ENCODE peak calls at places on chromosomes 11 and 22, in four cellular contexts. N, I, Z and Y are unnamed samples.

GRCh38 chr22:25420471-25420924 is 144.0 kb upstream of the GRK3 start:
- DNase-seq in N (peak), I (no peak), Z (no peak), Y (no peak)

GRCh38 chr22:40345801-40346177 is 511 bp upstream of the ADSL start:
- DNase-seq in N (peak), I (no peak), Z (peak), Y (no peak)

GRCh38 chr11:832529-833113 is at the start of gene CD151:
- DNase-seq in N (no peak), I (no peak), Z (peak), Y (no peak)

GRCh38 chr11:31813961-31814868 is 3.1 kb upstream of the PAX6 start:
- DNase-seq in N (no peak), I (no peak), Z (no peak), Y (no peak)

GRCh38 chr22:40894417-40894816 is 32.5 kb upstream of the DNAJB7 start:
- DNase-seq in N (no peak), I (no peak), Z (no peak), Y (no peak)

GRCh38 chr11:105179542-105180278 is 40.1 kb upstream of the CARD18 start:
- DNase-seq in N (no peak), I (no peak), Z (no peak), Y (no peak)

GRCh38 chr11:109838034-109838433 is 255.2 kb upstream of the ZC3H12C start:
- DNase-seq in N (no peak), I (no peak), Z (no peak), Y (no peak)

GRCh38 chr11:128970598-128971190 is 28.0 kb upstream of the TP53AIP1 start:
- DNase-seq in N (no peak), I (no peak), Z (no peak), Y (no peak)

GRCh38 chr11:10032991-10033390 is 261.0 kb downstream of the SBF2 start:
- DNase-seq in N (no peak), I (no peak), Z (no peak), Y (no peak)

GRCh38 chr11:26234451-26234850 is 97.5 kb upstream of the ANO3 start:
- DNase-seq in N (no peak), I (no peak), Z (no peak), Y (no peak)

GRCh38 chr11:61718046-61718531 is 34.3 kb upstream of the MYRF start:
- DNase-seq in N (no peak), I (no peak), Z (no peak), Y (no peak)

GRCh38 chr22:38415046-38415445 is 40.0 kb downstream of the KCNJ4 start:
- DNase-seq in N (no peak), I (no peak), Z (no peak), Y (peak)

GRCh38 chr11:76638267-76639197 is 32.0 kb downstream of the LRRC32 start:
- DNase-seq in N (no peak), I (no peak), Z (no peak), Y (no peak)

GRCh38 chr22:25364736-25365241 is 145.3 kb downstream of the CRYBB2 start:
- DNase-seq in N (no peak), I (no peak), Z (no peak), Y (no peak)

GRCh38 chr11:112302226-112302868 is 41.7 kb upstream of the PLET1 start:
- DNase-seq in N (no peak), I (no peak), Z (peak), Y (no peak)

GRCh38 chr11:10305262-10305963 is 540 bp downstream of the ADM start:
- DNase-seq in N (peak), I (no peak), Z (peak), Y (no peak)

GRCh38 chr11:68313574-68314202 is 1.3 kb downstream of the LRP5 start:
- DNase-seq in N (no peak), I (no peak), Z (peak), Y (no peak)

GRCh38 chr11:727859-728748 is 19.2 kb upstream of the TALDO1 start:
- DNase-seq in N (peak), I (no peak), Z (peak), Y (peak)

GRCh38 chr11:69352181-69352580 is 58.2 kb downstream of the MYEOV start:
- DNase-seq in N (no peak), I (no peak), Z (no peak), Y (no peak)

GRCh38 chr11:10605941-10606381 is 37.5 kb upstream of the LYVE1 start:
- DNase-seq in N (peak), I (no peak), Z (peak), Y (no peak)

GRCh38 chr11:4480577-4481539 is 1.6 kb upstream of the OR52K1 start:
- DNase-seq in N (peak), I (no peak), Z (no peak), Y (no peak)

GRCh38 chr11:57224537-57224936 is 12.5 kb downstream of the APLNR start:
- DNase-seq in N (no peak), I (no peak), Z (no peak), Y (no peak)

GRCh38 chr11:115178705-115179104 is 325.5 kb downstream of the CADM1 start:
- DNase-seq in N (no peak), I (no peak), Z (no peak), Y (no peak)

GRCh38 chr11:47867821-47868220 is 19.7 kb upstream of the NUP160 start:
- DNase-seq in N (no peak), I (no peak), Z (no peak), Y (no peak)

GRCh38 chr11:47863189-47863892 is 15.2 kb upstream of the NUP160 start:
- DNase-seq in N (no peak), I (no peak), Z (peak), Y (no peak)

GRCh38 chr11:47863893-47864430 is 15.8 kb upstream of the NUP160 start:
- DNase-seq in N (no peak), I (no peak), Z (no peak), Y (no peak)

GRCh38 chr11:47861762-47862161 is 13.6 kb upstream of the NUP160 start:
- DNase-seq in N (no peak), I (no peak), Z (peak), Y (no peak)

GRCh38 chr11:47864910-47865309 is 16.8 kb upstream of the NUP160 start:
- DNase-seq in N (no peak), I (no peak), Z (no peak), Y (no peak)
- TF ChIP-seq SPI1 in N (no peak), I (no peak), Z (no peak), Y (no peak)

GRCh38 chr11:119340335-119341221 is at the start of gene C1QTNF5:
- DNase-seq in N (no peak), I (no peak), Z (no peak), Y (no peak)
- TF ChIP-seq POLR2AphosphoS5 in N (no peak), I (no peak), Z (no peak), Y (no peak)

DNA sequence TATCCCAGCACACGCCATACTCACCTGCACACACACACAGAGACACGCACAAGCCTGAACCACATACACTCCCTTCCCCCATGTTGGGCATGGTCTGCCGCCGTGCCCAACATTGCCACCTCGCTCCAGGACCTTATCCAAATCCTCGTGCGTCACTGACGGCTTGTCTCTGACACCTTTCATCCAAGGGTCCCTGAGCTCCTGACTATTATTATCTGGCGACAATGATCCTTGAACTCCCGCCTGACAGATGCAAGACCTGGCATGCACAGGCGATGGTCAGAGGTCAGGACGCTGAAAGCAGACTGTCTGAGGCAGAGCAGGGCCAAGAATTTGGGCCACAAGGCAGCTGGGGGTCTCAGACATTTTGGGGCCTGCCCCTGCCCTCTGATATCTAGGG is 4.2 kb downstream of the MB start:
- DNase-seq in N (no peak), I (no peak), Z (no peak), Y (no peak)
- TF ChIP-seq SPI1 in N (no peak), I (no peak), Z (no peak), Y (no peak)

DNA sequence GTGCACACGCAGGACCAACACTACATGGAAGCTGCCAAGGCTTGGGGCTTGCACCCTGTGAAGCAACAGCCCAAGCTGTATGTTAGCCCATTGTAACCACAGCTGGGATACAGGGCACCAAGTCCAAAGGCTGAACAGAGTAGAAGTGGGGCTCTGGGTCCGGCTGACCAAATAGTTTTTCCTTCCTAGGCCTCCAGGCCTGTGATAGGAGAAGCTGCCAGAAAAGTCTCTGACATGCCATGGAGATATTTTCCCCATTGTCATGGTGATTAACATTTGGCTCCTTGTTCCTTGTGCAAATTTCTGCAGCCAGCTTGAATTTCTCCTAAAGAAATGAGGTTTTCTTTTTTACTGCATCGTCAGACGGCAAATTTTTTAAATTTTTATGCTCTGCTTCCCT is 941.2 kb downstream of the FAM181B start:
- DNase-seq in N (no peak), I (no peak), Z (no peak), Y (no peak)
- TF ChIP-seq POLR2AphosphoS5 in N (no peak), I (no peak), Z (no peak), Y (no peak)

GRCh38 chr22:24187731-24188644 is 6.7 kb downstream of the SUSD2 start:
- DNase-seq in N (no peak), I (no peak), Z (no peak), Y (peak)

GRCh38 chr22:24185501-24186351 is 4.4 kb downstream of the SUSD2 start:
- DNase-seq in N (no peak), I (no peak), Z (no peak), Y (no peak)

GRCh38 chr22:24185001-24185500 is 3.8 kb downstream of the SUSD2 start:
- DNase-seq in N (no peak), I (no peak), Z (no peak), Y (no peak)

GRCh38 chr22:24186892-24187670 is 5.8 kb downstream of the SUSD2 start:
- DNase-seq in N (no peak), I (no peak), Z (no peak), Y (no peak)

DNA sequence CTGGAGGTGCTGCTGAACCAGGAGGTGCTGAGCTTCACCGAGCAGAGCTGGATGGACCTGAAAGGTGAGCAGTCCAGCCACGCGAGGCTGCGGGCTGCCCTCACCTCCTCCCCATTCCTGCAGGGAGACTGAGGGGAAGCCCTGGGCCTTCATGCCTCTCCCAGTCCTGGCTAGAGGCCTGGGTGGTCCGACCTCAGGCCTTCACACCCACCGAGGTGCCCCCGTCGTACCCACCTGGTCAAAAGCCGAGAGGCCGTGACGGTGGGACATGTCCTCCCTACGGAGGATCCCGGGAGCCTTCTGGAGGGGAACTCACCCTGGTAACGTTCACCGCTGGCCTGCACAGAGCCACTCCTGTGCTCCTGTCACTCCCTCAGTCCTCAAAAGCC is 5.1 kb downstream of the SUSD2 start:
- DNase-seq in N (no peak), I (no peak), Z (no peak), Y (no peak)
- TF ChIP-seq SPI1 in N (no peak), I (no peak), Z (no peak), Y (no peak)

GRCh38 chr11:34601085-34601444 is 19.8 kb upstream of the EHF start:
- DNase-seq in N (no peak), I (no peak), Z (no peak), Y (no peak)

GRCh38 chr11:34601609-34602008 is 19.3 kb upstream of the EHF start:
- DNase-seq in N (no peak), I (no peak), Z (no peak), Y (no peak)

GRCh38 chr11:34600339-34601084 is 20.4 kb upstream of the EHF start:
- DNase-seq in N (no peak), I (no peak), Z (peak), Y (no peak)

GRCh38 chr11:34603129-34604001 is 17.5 kb upstream of the EHF start:
- DNase-seq in N (no peak), I (no peak), Z (peak), Y (no peak)

DNA sequence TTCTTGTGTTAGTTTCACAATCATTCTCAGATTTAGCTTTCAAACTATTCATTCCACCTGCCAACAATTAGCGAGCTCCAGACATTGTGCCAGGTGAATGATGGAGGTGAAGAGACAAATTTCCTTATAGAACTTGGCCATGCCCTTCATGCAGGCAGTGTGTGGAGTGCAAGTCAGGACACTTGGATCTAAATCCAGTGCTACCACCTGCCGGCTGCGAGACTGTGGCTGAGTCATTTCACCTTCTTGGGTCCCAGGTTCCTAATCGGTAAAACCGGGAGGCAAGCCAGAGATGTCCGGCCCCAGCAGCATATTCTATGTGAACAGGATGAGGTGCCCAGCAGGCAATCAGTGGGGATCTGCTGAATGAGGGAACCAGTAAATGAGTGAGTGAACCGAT is 18.6 kb upstream of the EHF start:
- DNase-seq in N (no peak), I (no peak), Z (no peak), Y (no peak)
- TF ChIP-seq POLR2AphosphoS5 in N (no peak), I (no peak), Z (no peak), Y (no peak)

GRCh38 chr11:16356751-16357365 is 512 bp upstream of the SOX6 start:
- DNase-seq in N (no peak), I (no peak), Z (no peak), Y (no peak)
- TF ChIP-seq SPI1 in N (no peak), I (no peak), Z (no peak), Y (no peak)

DNA sequence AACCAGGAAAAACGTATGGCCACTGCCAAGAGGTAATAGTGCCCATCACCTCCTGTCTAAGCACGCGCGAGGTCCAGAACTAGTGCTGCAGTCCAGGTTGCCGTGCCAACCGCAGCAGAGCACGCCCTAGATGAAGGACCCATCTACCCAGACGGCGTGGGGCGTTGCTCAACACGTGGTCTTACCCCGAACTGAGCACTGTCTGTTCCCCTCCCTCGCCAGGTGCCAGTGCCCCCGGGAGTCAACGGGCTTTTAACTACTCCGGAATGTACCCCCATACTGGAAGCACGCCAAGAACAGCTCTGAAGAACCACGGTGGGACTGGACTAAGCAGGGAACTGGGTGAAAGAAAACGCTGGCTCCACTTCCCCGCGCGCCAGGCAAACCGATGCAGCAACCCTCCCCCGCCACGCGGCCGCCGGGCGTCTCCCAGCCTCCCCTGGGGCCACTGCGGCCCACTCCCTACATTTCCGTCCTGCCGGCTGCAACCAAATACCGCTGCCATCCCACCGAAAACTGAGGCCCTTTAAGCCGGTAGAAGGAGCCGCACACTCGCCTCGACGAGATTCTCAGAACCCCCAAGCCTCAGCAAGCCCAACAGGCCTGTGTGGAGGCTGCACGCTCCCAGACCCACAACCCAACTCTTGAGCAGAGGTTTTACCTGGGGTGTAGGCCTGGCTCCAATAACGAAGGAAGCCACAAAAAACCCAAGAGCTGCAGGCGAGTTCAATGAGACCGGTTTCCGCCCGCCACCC is at the start of gene HSPA8:
- DNase-seq in N (peak), I (no peak), Z (peak), Y (no peak)
- TF ChIP-seq POLR2AphosphoS5 in N (peak), I (peak), Z (peak), Y (peak)

DNA sequence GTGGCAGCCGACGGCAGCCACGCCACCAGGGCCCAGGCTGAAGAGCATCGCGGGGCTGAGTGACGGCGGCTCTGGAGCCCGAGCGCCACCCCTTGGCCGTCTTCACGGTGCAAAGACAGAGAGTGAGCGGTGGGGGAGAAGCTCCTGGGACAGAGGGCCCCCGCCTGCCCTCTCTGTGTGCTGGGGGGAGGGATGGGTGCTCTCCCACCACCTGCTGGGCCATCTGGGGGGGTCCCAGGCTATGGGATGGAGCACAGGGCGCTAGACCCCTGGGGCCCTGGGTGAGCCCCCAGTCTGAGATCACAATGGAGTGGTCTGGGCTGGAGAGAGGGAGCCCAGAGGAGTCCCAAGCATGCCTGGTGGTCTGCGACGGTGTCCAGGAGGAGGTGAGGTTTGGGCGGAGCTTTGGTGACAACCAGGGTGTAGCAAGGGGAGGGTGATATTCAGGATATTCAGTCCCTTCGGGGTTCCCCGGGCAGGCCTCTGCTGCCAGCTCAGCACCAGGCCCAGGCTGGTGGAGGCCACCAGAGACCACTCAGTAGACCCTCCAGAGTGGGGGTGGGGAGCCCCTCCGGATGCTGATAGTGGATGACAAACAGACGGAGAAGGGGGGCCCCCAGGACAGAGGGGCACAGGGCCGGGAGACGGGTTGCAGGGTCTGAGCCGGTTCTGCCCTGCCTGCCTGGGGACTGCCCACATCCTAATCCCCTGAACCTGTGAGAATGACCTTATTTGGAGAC is 78.1 kb upstream of the PRR5 start:
- DNase-seq in N (no peak), I (no peak), Z (peak), Y (no peak)
- TF ChIP-seq SPI1 in N (no peak), I (no peak), Z (no peak), Y (no peak)

GRCh38 chr22:49991907-49992533 is 20.5 kb downstream of the IL17REL start:
- DNase-seq in N (no peak), I (no peak), Z (no peak), Y (no peak)

GRCh38 chr22:49994361-49995058 is 18.1 kb downstream of the IL17REL start:
- DNase-seq in N (no peak), I (no peak), Z (no peak), Y (no peak)

GRCh38 chr22:49991167-49991566 is 21.4 kb downstream of the IL17REL start:
- DNase-seq in N (no peak), I (no peak), Z (no peak), Y (no peak)

GRCh38 chr22:49993649-49994360 is 18.8 kb downstream of the IL17REL start:
- DNase-seq in N (no peak), I (no peak), Z (no peak), Y (no peak)

GRCh38 chr22:49992921-49993648 is 19.5 kb downstream of the IL17REL start:
- DNase-seq in N (no peak), I (no peak), Z (peak), Y (peak)
- TF ChIP-seq POLR2AphosphoS5 in N (no peak), I (no peak), Z (no peak), Y (no peak)